ENCODE peak calls at places on chromosomes 3 and 15, in five cellular contexts. L is GM23338, R is GM12878, F is H1, N is K562. H is an unnamed sample.

GRCh38 chr3:159619341-159619885 is 369.2 kb upstream of the IL12A start:
- DNase-seq in L (no peak), R (no peak), F (no peak), N (no peak), H (no peak)

GRCh38 chr3:169348276-169348675 is 315.2 kb downstream of the MECOM start:
- DNase-seq in L (no peak), R (no peak), F (no peak), N (no peak), H (no peak)

GRCh38 chr3:58193682-58194407 is 16.9 kb downstream of the DNASE1L3 start:
- DNase-seq in L (no peak), R (no peak), F (no peak), N (no peak), H (no peak)

GRCh38 chr3:62833538-62833937 is 41.7 kb downstream of the CADPS start:
- DNase-seq in L (peak), R (no peak), F (no peak), N (peak), H (peak)

GRCh38 chr3:126350502-126351085 is 6.6 kb downstream of the KLF15 start:
- DNase-seq in L (no peak), R (no peak), F (no peak), N (no peak), H (no peak)

GRCh38 chr3:127790009-127790533 is 32.2 kb downstream of the MGLL start:
- DNase-seq in L (no peak), R (no peak), F (no peak), N (no peak), H (no peak)

GRCh38 chr15:68055224-68055705 is 1.1 kb downstream of the PIAS1 start:
- DNase-seq in L (peak), R (peak), F (no peak), N (peak), H (no peak)

GRCh38 chr15:38589502-38589901 is 24.9 kb upstream of the RASGRP1 start:
- DNase-seq in L (no peak), R (no peak), F (no peak), N (peak), H (no peak)

GRCh38 chr3:39181408-39182335 is 10.7 kb downstream of the XIRP1 start:
- DNase-seq in L (no peak), R (no peak), F (no peak), N (no peak), H (no peak)

GRCh38 chr3:135965129-135965505 is 411 bp upstream of the PPP2R3A start:
- DNase-seq in L (no peak), R (no peak), F (no peak), N (no peak), H (no peak)

GRCh38 chr3:135967867-135968266 is 2.3 kb downstream of the PPP2R3A start:
- DNase-seq in L (no peak), R (no peak), F (no peak), N (no peak), H (no peak)

GRCh38 chr3:135966349-135966695 is 794 bp downstream of the PPP2R3A start:
- DNase-seq in L (peak), R (no peak), F (no peak), N (no peak), H (no peak)

GRCh38 chr3:135965506-135966348 is at the start of gene PPP2R3A:
- DNase-seq in L (peak), R (no peak), F (peak), N (peak), H (peak)

DNA sequence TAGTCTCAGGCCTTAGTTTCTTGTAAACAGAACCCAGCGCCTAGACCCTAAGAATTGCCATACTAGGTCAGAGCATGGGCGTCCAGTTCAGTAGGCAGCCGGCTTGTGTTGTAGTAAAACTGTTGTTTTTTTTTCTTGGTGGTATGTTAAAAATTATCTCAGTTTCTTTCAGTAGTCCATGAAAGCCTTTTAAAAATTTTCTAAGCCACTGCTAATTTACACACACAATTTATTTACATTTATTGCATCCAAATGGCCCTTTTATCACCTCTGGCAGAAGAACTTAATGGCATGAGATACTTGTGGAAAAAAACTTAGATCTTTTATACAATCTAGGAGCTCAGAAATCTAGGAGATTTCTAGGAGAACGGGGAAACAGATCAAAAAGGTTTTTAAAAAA is 1.3 kb downstream of the PPP2R3A start:
- DNase-seq in L (peak), R (no peak), F (no peak), N (no peak), H (no peak)
- H3K4me2 ChIP-seq in L (peak), R (peak), F (peak), N (no peak), H (peak)

DNA sequence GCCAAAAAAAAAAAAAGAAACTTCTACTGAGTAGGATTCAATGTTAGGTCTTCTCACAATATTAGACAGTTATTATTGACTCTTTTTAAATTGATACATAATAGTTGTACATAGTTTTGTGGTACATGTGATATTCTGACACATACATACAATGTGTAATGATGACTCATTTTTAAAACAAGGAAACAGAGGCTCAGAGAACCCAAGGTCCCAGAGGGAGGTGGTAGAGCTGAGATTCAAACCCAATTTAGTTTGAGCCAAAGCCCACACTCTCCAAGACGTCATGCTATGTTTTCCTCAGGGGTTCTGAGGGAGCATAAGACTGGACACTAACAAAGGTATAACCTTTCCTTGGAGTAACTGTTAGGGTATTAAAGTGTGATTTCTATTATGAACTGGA is 40.6 kb downstream of the MYO5C start:
- DNase-seq in L (no peak), R (no peak), F (no peak), N (no peak), H (no peak)
- TF ChIP-seq CREB1 in L (no peak), R (no peak), F (no peak), N (no peak), H (no peak)

DNA sequence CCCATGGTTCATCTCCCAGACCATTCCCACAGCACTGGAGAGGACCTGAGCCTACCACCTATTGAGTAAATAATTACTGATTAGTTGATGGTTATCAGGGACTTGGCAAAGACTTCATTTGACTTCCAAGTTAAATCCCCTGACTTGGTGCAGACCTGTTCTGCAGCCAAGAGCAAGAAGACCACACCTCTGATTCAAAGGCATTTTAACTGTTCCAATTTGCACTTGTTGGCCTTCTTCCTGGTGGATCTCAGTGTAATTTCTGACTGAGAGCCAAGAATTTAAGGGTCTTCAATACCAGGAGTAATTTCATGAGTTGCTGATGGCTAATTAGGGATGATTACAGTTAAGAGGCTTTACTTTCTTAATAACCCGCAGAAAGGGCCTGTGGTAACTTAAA is 24.0 kb downstream of the THSD4 start:
- DNase-seq in L (no peak), R (no peak), F (no peak), N (no peak), H (no peak)
- H3K4me2 ChIP-seq in L (no peak), R (no peak), F (no peak), N (no peak), H (no peak)

GRCh38 chr3:40332684-40333083 is 23.2 kb downstream of the EIF1B start:
- DNase-seq in L (no peak), R (no peak), F (no peak), N (no peak), H (no peak)
- TF ChIP-seq CREB1 in L (no peak), R (no peak), F (no peak), N (no peak), H (no peak)

GRCh38 chr3:98558100-98558499 is 26.3 kb downstream of the GPR15 start:
- DNase-seq in L (no peak), R (no peak), F (no peak), N (no peak), H (no peak)
- H3K4me2 ChIP-seq in L (no peak), R (peak), F (no peak), N (no peak), H (no peak)

DNA sequence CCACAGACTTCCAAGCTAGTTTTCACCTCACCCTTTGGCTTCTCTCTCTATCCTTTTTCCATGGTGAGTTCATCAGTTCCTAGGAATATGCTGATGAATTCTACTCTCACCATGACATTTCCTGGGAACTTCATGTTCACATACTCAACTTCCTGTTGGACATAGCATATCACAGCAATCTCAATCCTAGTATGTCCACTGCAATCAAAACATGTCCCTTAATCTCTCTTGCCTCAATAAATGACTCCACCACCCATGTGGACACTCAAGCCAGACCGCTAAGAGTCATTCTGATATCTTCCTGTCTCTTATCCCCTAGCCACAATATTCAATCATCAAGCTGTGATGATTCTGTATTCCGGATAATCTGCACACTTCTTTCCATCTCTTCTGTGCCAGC is 66.7 kb upstream of the MME start:
- DNase-seq in L (no peak), R (no peak), F (no peak), N (no peak), H (no peak)
- TF ChIP-seq CREB1 in L (no peak), R (no peak), F (no peak), N (no peak), H (no peak)